ENCODE peak calls at places on chromosomes 5 and 9, in ten cellular contexts. P, C, B, A, Z, U, X, K, N and Q are unnamed samples.

GRCh38 chr5:128258387-128258786 is 174.8 kb downstream of the SLC12A2 start:
- DNase-seq in P (no peak), C (no peak), B (no peak), A (no peak), Z (no peak), U (no peak), X (no peak), K (no peak), N (no peak), Q (no peak)

GRCh38 chr5:136212252-136212721 is 19.3 kb upstream of the SMIM32 start:
- DNase-seq in P (peak; percentile 76), C (peak; percentile 71), B (peak; percentile 84), A (peak; percentile 80), Z (peak; percentile 76), U (peak; percentile 66), X (peak; percentile 48), K (peak; percentile 75), N (peak; percentile 64), Q (peak; percentile 75)

GRCh38 chr9:88418715-88419540 is 30.7 kb downstream of the SPIN1 start:
- DNase-seq in P (no peak), C (no peak), B (no peak), A (no peak), Z (no peak), U (no peak), X (no peak), K (no peak), N (no peak), Q (no peak)

GRCh38 chr5:139641116-139642080 is 6.8 kb upstream of the CXXC5 start:
- DNase-seq in P (no peak), C (no peak), B (peak; percentile 50), A (peak; percentile 38), Z (peak; percentile 36), U (no peak), X (no peak), K (no peak), N (no peak), Q (peak; percentile 31)

GRCh38 chr9:81969971-81970370 is 18.6 kb upstream of the SPATA31D1 start:
- DNase-seq in P (no peak), C (no peak), B (no peak), A (no peak), Z (no peak), U (no peak), X (peak; percentile 39), K (no peak), N (no peak), Q (no peak)

GRCh38 chr5:140239939-140240700 is 62.8 kb downstream of the PFDN1 start:
- DNase-seq in P (no peak), C (peak; percentile 77), B (peak; percentile 86), A (peak; percentile 80), Z (peak; percentile 81), U (peak; percentile 80), X (peak; percentile 66), K (peak; percentile 78), N (peak; percentile 57), Q (peak; percentile 72)

GRCh38 chr9:137113385-137114159 is 961 bp downstream of the DPP7 start:
- DNase-seq in P (no peak), C (peak; percentile 70), B (peak; percentile 66), A (no peak), Z (peak; percentile 62), U (no peak), X (no peak), K (peak; percentile 43), N (no peak), Q (no peak)

GRCh38 chr9:137784641-137785513 is 92.7 kb upstream of the CACNA1B start:
- DNase-seq in P (no peak), C (no peak), B (no peak), A (peak; percentile 23), Z (peak; percentile 25), U (no peak), X (no peak), K (no peak), N (no peak), Q (no peak)

GRCh38 chr5:458547-459353 is 15.8 kb downstream of the EXOC3 start:
- DNase-seq in P (peak; percentile 28), C (no peak), B (no peak), A (peak; percentile 38), Z (peak; percentile 57), U (no peak), X (peak; percentile 65), K (no peak), N (no peak), Q (no peak)

DNA sequence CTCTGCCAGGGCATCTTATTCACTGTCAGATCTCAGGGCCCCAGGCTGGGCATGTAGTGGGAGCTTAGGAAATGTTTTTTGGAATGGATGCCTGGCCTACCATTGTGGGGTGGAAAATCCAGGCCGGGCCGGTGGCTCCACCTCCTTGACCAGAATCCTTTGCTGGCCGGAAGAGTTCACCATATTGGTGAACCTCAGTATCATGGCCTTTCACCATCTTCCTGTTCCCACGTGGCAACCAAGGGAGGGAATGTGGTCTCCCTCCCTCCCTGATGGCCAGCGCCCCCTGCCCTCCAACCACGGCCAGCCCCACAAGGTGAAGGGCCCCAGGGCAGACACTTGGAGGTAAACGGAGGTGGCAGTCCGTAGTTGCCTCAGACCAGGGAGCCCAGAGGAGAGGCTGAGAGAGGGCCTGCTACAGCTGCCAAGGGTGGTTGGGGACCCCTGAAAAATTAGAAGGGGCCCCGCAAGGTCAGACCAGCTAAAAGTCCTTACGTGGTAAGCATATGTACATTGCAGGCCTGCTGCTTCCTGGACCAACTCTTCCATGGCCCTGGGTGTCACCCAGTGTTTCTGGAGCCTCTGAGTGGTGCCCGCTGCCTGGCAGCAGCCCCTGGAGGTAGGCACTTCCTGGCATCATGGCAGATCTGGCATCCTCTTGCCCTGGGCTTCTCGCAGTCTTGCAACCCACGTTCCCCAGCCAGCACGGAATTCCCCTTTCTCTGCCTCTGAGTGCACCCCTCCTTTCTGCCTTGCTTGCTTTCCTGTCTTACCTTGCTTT is 153.4 kb downstream of the RGS3 start:
- DNase-seq in P (peak; percentile 40), C (no peak), B (peak; percentile 48), A (peak; percentile 68), Z (peak; percentile 66), U (no peak), X (no peak), K (no peak), N (no peak), Q (peak; percentile 39)
- H3K4me1 ChIP-seq in P (peaks cover 76% of the 10 kb centered on the region), C (peaks cover 4% of the 10 kb centered on the region), B (peaks cover 9% of the 10 kb centered on the region), A (peaks cover 18% of the 10 kb centered on the region), Z (peaks cover 56% of the 10 kb centered on the region), U (peaks cover 20% of the 10 kb centered on the region), X (peaks cover 33% of the 10 kb centered on the region), K (peaks cover 40% of the 10 kb centered on the region), N (peaks cover 93% of the 10 kb centered on the region), Q (no peaks in the 10 kb centered on the region)

GRCh38 chr5:9339206-9339818 is 206.6 kb downstream of the SEMA5A start:
- DNase-seq in P (no peak), C (no peak), B (peak; percentile 55), A (no peak), Z (no peak), U (peak; percentile 46), X (no peak), K (peak; percentile 49), N (no peak), Q (no peak)
- TF ChIP-seq CTCF in P (peak; percentile 19), C (no peak), B (peak; percentile 50), A (no peak), Z (no peak), U (peak; percentile 59), X (peak; percentile 26), K (no peak), N (no peak), Q (no peak)

DNA sequence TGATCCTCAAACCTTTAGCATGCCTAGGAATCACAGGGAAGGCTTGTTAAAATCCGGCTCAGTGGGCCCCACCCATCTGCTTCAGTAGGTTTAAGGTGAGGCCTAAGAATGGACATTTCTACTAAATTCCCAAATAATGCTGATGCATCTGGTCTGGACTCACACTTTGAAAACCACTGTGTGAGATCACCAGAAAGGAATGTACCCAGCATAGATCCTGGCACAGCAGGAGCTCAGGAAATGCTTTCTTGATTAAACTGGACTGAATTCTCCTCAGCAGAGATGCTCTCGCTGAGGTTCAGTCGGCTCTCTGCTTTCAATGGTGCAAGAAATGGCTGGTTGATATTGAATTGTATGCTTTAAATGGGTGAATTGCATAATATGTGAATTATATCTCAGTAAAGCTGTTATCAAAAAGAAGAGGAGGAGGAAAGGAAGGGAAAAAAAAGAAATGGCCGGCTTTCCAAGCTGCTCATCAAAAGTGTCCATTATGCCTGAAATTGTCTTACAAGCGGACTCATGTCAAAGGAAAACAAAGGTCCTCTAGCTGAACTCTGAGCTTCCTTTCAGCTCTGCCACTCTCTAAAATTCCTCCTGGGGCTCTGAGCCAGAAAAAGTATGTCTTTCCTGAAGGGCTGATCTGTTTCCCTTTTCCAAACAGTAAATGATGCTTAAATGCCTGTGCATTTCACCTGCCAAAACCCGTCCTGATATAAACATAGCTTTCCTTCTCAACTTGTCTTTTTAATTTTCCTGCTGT is 77.6 kb upstream of the SAP30L start:
- DNase-seq in P (no peak), C (no peak), B (no peak), A (no peak), Z (peak; percentile 70), U (no peak), X (peak; percentile 95), K (peak; percentile 51), N (no peak), Q (no peak)
- H3K4me1 ChIP-seq in P (peaks cover 72% of the 10 kb centered on the region), C (no peaks in the 10 kb centered on the region), B (peaks cover 6% of the 10 kb centered on the region), A (no peaks in the 10 kb centered on the region), Z (peaks cover 72% of the 10 kb centered on the region), U (no peaks in the 10 kb centered on the region), X (peaks cover 36% of the 10 kb centered on the region), K (peaks cover 32% of the 10 kb centered on the region), N (peaks cover 86% of the 10 kb centered on the region), Q (no peaks in the 10 kb centered on the region)

GRCh38 chr9:109139851-109140250 is 20.1 kb upstream of the TMEM245 start:
- DNase-seq in P (no peak), C (no peak), B (no peak), A (no peak), Z (no peak), U (no peak), X (no peak), K (no peak), N (no peak), Q (no peak)

GRCh38 chr9:109145062-109145461 is 22.0 kb downstream of the FRRS1L start:
- DNase-seq in P (no peak), C (no peak), B (no peak), A (no peak), Z (no peak), U (no peak), X (no peak), K (no peak), N (no peak), Q (peak; percentile 57)

GRCh38 chr9:109138421-109138820 is 18.7 kb upstream of the TMEM245 start:
- DNase-seq in P (no peak), C (no peak), B (no peak), A (no peak), Z (no peak), U (no peak), X (no peak), K (no peak), N (no peak), Q (no peak)

GRCh38 chr9:109141375-109141774 is 21.6 kb upstream of the TMEM245 start:
- DNase-seq in P (no peak), C (no peak), B (no peak), A (no peak), Z (no peak), U (no peak), X (no peak), K (no peak), N (no peak), Q (no peak)

DNA sequence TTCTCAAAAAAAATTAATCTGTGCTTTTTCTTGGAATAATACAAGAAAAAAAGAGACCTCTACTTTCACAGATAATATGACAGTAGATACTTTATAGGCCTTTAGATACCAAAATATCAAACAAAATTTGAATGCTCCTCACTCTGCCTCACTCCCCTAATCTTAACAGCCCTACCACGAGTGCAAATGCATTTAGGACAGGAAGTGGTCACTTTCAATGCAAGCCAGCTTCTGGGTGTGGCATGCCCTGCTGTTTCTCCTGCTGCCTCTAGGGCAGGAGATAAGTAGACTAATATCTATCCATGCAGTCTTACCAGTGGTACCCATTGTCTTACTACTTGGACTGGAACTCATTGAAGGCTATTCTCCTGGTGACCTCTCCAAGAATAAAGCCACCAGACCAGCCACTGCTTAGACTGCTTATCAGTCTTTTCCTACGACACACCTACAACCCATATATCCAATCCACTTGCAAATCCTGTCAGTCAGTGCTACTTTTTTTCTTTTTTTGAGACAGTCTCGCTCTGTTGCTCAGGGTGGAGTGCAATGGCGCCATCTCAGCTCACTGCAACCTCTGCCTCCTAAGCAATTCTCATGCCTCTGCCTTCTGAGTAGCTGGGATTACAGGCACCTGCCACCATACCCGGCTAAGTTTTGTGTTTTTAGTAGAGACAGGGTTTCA is 23.0 kb downstream of the FRRS1L start:
- DNase-seq in P (no peak), C (no peak), B (no peak), A (no peak), Z (no peak), U (peak; percentile 18), X (peak; percentile 13), K (no peak), N (no peak), Q (no peak)
- TF ChIP-seq CTCF in P (peak; percentile 5), C (no peak), B (no peak), A (peak; percentile 7), Z (no peak), U (peak; percentile 49), X (peak; percentile 21), K (no peak), N (no peak), Q (no peak)